ENCODE peak calls at places on chromosomes 1 and 21, in nine cellular contexts. M is CD8-positive, alpha-beta T cell; N is GM10248; V is thoracic aorta; F is AG10803; J is MM.1S; Z is heart left ventricle; K is suprapubic skin; G is GM23338. Y is an unnamed sample.
A peak's percentile ranks its signal among the peaks of the same experiment; 100 is the strongest.

GRCh38 chr21:46422636-46423241 is 36.0 kb upstream of the DIP2A start:
- DNase-seq in J (no peak), Z (no peak), M (no peak), K (no peak), V (no peak), F (no peak), G (no peak), N (no peak), Y (no peak)

GRCh38 chr1:89407355-89407754 is 43.5 kb downstream of the GBP6 start:
- DNase-seq in J (peak; percentile 54), G (no peak), M (no peak), K (no peak), V (no peak), F (peak; percentile 23), Z (no peak), N (no peak), Y (no peak)

GRCh38 chr1:107740574-107740973 is 224.4 kb downstream of the VAV3 start:
- DNase-seq in J (no peak), V (no peak), Z (no peak), G (no peak), M (no peak), K (no peak), N (no peak), F (no peak), Y (no peak)

GRCh38 chr1:234579967-234580366 is 30.0 kb downstream of the IRF2BP2 start:
- DNase-seq in K (no peak), Z (no peak), F (no peak), J (no peak), N (peak; percentile 37), G (no peak), V (no peak), M (no peak), Y (peak; percentile 26)

GRCh38 chr1:45011837-45012638 is at the start of gene UROD:
- DNase-seq in K (peak; percentile 94), F (peak; percentile 95), G (peak; percentile 98), V (peak; percentile 79), J (peak; percentile 97), Z (peak; percentile 91), M (peak; percentile 81), N (peak; percentile 95), Y (peak; percentile 97)

GRCh38 chr1:243394610-243395490 is 139.0 kb downstream of the SDCCAG8 start:
- DNase-seq in N (no peak), G (no peak), M (no peak), J (no peak), F (no peak), K (no peak), V (no peak), Z (no peak), Y (no peak)

GRCh38 chr1:222099746-222100145 is 357.9 kb upstream of the DUSP10 start:
- DNase-seq in M (no peak), K (no peak), J (no peak), N (no peak), Z (no peak), V (no peak), G (no peak), F (no peak), Y (no peak)

GRCh38 chr1:5986018-5986417 is 6.2 kb downstream of the NPHP4 start:
- DNase-seq in V (no peak), M (no peak), F (no peak), G (no peak), K (no peak), Z (no peak), N (no peak), J (no peak), Y (no peak)

GRCh38 chr1:113109908-113110554 is 37.0 kb downstream of the LRIG2 start:
- DNase-seq in F (peak; percentile 94), V (no peak), J (no peak), N (no peak), K (no peak), G (no peak), M (no peak), Z (peak; percentile 17), Y (peak; percentile 30)

GRCh38 chr1:220001095-220001501 is 45.2 kb downstream of the EPRS1 start:
- DNase-seq in N (no peak), F (no peak), Z (no peak), V (no peak), K (no peak), M (no peak), J (no peak), G (no peak), Y (no peak)

GRCh38 chr1:228045871-228046270 is 36.6 kb upstream of the ARF1 start:
- DNase-seq in N (no peak), G (no peak), J (no peak), V (no peak), F (no peak), K (no peak), M (no peak), Z (no peak), Y (peak; percentile 20)

GRCh38 chr1:45522324-45523104 is 830 bp upstream of the PRDX1 start:
- DNase-seq in G (peak; percentile 41), F (peak; percentile 40), K (no peak), N (no peak), J (no peak), V (no peak), Z (no peak), M (no peak), Y (no peak)

DNA sequence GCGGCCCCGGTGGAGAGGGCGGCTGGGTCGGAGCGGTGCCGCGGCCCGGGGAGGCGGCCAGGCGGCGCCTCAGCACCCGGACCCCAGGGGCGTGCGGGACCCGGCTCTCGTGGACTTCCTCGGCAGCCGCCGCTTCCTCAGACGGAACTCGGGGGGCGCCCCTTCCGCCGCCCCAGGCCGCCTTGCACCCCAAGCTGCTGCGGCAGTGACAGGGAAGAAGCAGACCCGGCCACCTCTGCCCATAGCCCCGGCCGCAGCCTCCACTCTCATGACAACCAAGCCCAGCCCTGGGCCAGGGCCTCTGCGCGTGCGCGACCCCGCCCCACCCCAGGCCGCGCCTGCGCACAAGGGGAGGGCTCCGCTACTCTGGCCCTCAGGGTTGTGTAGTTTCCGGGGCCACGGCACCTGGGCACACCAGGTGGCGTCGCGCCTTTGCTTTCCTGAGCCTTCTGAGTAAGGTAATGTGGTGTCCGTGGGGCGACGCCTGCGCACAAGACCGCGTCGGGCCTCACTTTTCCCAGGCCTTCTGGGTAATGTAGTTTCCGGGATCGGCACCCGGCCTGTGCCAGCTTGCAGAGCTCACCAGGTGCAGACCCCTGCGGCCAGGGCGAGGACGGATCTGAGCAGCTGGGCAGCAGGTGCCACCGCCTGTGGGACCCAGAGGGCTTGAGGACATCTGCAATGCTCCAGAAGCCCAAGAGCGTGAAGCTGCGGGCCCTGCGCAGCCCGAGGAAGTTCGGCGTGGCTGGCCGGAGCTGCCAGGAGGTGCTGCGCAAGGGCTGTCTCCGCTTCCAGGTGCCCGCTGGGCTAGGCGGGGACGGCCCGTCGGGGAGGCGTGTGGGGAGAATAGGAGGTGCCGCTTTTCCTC is at the start of the genes CEP104 and DFFB:
- DNase-seq in N (peak; percentile 100), J (peak; percentile 99), F (peak; percentile 66), Z (peak; percentile 83), G (peak; percentile 98), K (peak; percentile 93), V (peak; percentile 55), M (peak; percentile 92), Y (peak; percentile 99)
- TF ChIP-seq CTCF in N (peak; percentile 67), J (peak; percentile 50), F (no peak), Z (no peak), G (no peak), K (no peak), V (no peak), M (no peak), Y (peak; percentile 54)

GRCh38 chr21:35559881-35560280 is 500.4 kb downstream of the SETD4 start:
- DNase-seq in J (no peak), M (no peak), V (no peak), N (no peak), G (no peak), Z (no peak), K (no peak), F (peak; percentile 60), Y (no peak)

GRCh38 chr21:35562876-35563275 is 497.4 kb downstream of the SETD4 start:
- DNase-seq in V (no peak), J (no peak), M (no peak), F (no peak), Z (no peak), G (no peak), K (no peak), N (no peak), Y (no peak)

GRCh38 chr21:35556536-35556935 is 503.8 kb downstream of the SETD4 start:
- DNase-seq in F (no peak), M (no peak), Z (no peak), N (no peak), G (no peak), V (no peak), J (no peak), K (no peak), Y (no peak)

GRCh38 chr21:35561076-35561475 is 499.2 kb downstream of the SETD4 start:
- DNase-seq in N (no peak), Z (no peak), F (no peak), G (no peak), V (no peak), K (no peak), J (no peak), M (no peak), Y (no peak)

DNA sequence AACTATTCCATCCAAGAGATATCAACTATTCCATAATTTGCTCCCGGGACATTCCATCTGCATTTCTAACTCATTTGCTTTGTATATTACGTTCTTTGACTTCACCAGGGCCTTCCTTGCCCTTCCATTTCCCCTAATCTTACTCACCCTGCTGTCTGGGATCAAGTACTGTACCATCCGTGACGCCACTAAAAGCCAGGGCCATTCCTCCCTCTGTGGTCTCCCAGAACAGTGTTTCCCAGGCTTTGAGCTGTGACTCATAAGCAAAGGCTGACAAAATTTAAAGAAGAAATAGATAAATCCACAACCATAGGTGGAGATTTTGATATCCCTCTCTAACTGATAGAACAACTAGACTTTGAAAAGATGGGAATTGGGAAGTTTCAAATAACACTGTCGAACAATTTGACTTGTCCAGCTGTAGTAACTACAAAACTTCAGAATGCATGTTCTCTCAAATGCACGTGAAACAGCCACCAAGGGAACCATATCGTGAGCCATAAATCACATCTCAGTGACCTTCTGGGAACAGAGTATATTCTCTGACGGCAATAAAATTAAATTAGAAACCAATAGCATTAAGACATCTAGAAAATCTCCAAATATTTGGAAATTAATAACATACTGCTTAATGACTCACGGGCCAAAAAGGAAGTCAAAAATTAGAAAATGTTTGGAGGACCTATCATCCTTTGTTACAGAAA is 501.0 kb downstream of the SETD4 start:
- DNase-seq in N (no peak), M (no peak), K (no peak), J (no peak), F (peak; percentile 95), G (no peak), Z (no peak), V (no peak), Y (no peak)
- TF ChIP-seq CTCF in N (no peak), M (no peak), K (no peak), J (no peak), F (peak; percentile 40), G (no peak), Z (no peak), V (no peak), Y (no peak)

GRCh38 chr1:1858382-1859086 is 32.4 kb downstream of the GNB1 start:
- DNase-seq in Z (peak; percentile 92), N (no peak), V (peak; percentile 48), G (peak; percentile 72), J (no peak), K (peak; percentile 86), F (peak; percentile 86), M (peak; percentile 5), Y (peak; percentile 63)
- TF ChIP-seq CTCF in Z (peak; percentile 53), N (no peak), V (no peak), G (peak; percentile 38), J (no peak), K (no peak), F (peak; percentile 59), M (no peak), Y (no peak)

DNA sequence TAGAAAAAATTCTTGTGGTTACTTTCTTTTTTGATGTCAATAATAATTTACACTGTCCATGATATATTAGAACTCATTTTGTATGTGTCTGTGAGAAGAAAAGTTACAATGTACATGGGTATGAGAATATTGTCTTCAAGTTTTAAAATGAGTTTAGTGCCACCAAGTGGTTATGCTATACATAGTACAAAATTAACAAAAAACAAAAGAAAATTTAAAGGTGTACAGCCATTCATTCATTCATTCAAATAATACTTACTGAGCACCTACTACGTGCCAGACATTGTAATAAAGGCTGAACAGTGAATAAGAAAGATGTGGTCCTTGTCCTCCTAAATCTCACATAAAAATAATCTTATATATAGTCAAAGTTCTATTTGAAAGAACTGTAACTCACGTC is 27.7 kb downstream of the UCHL5 start:
- DNase-seq in G (no peak), M (no peak), Z (no peak), V (no peak), K (no peak), N (peak; percentile 6), J (peak; percentile 21), F (peak; percentile 21), Y (peak; percentile 8)
- TF ChIP-seq CTCF in G (peak; percentile 35), M (peak; percentile 20), Z (no peak), V (no peak), K (no peak), N (peak; percentile 38), J (peak; percentile 44), F (peak; percentile 46), Y (peak; percentile 36)

Y was measured in RWPE1.